ENCODE peak calls at places on chromosomes 16 and 17, in seven cellular contexts. One of them, this sample, is unnamed.
A peak's percentile ranks its signal among the peaks of the same experiment; 100 is the strongest.

GRCh38 chr17:27009087-27009486 is 284.8 kb upstream of the WSB1 start:
- DNase-seq in GM10248: no peak
- DNase-seq in PC-3: no peak
- DNase-seq in activated CD8-positive, alpha-beta memory T cell treated with anti-CD3 and anti-CD28 coated beads for 48 hours: no peak
- DNase-seq in HCT116: no peak
- DNase-seq in substantia nigra: no peak
- DNase-seq in KG1: no peak
- DNase-seq in this sample: no peak

GRCh38 chr16:17291289-17291688 is 179.5 kb downstream of the XYLT1 start:
- DNase-seq in GM10248: no peak
- DNase-seq in PC-3: no peak
- DNase-seq in activated CD8-positive, alpha-beta memory T cell treated with anti-CD3 and anti-CD28 coated beads for 48 hours: no peak
- DNase-seq in HCT116: no peak
- DNase-seq in substantia nigra: no peak
- DNase-seq in KG1: no peak
- DNase-seq in this sample: no peak

GRCh38 chr16:84272740-84273320 is 21.8 kb upstream of the WFDC1 start:
- DNase-seq in GM10248: no peak
- DNase-seq in PC-3: no peak
- DNase-seq in activated CD8-positive, alpha-beta memory T cell treated with anti-CD3 and anti-CD28 coated beads for 48 hours: no peak
- DNase-seq in HCT116: no peak
- DNase-seq in substantia nigra: no peak
- DNase-seq in KG1: no peak
- DNase-seq in this sample: no peak

GRCh38 chr16:65212240-65212639 is 90.4 kb upstream of the CDH11 start:
- DNase-seq in GM10248: no peak
- DNase-seq in PC-3: no peak
- DNase-seq in activated CD8-positive, alpha-beta memory T cell treated with anti-CD3 and anti-CD28 coated beads for 48 hours: no peak
- DNase-seq in HCT116: no peak
- DNase-seq in substantia nigra: no peak
- DNase-seq in KG1: no peak
- DNase-seq in this sample: no peak

GRCh38 chr16:20676867-20677266 is 20.6 kb downstream of the ACSM1 start:
- DNase-seq in GM10248: no peak
- DNase-seq in PC-3: no peak
- DNase-seq in activated CD8-positive, alpha-beta memory T cell treated with anti-CD3 and anti-CD28 coated beads for 48 hours: no peak
- DNase-seq in HCT116: no peak
- DNase-seq in substantia nigra: no peak
- DNase-seq in KG1: no peak
- DNase-seq in this sample: no peak

GRCh38 chr16:29961479-29962343 is at the start of gene TMEM219:
- DNase-seq in GM10248: peak; percentile 99
- DNase-seq in PC-3: peak; percentile 89
- DNase-seq in activated CD8-positive, alpha-beta memory T cell treated with anti-CD3 and anti-CD28 coated beads for 48 hours: peak; percentile 85
- DNase-seq in HCT116: peak; percentile 56
- DNase-seq in substantia nigra: peak; percentile 76
- DNase-seq in KG1: peak; percentile 95
- DNase-seq in this sample: peak; percentile 93

GRCh38 chr17:82841921-82842596 is 2.2 kb upstream of the ZNF750 start:
- DNase-seq in GM10248: no peak
- DNase-seq in PC-3: no peak
- DNase-seq in activated CD8-positive, alpha-beta memory T cell treated with anti-CD3 and anti-CD28 coated beads for 48 hours: no peak
- DNase-seq in HCT116: no peak
- DNase-seq in substantia nigra: no peak
- DNase-seq in KG1: no peak
- DNase-seq in this sample: no peak

GRCh38 chr16:57128787-57129389 is 36.5 kb downstream of the CPNE2 start:
- DNase-seq in GM10248: no peak
- DNase-seq in PC-3: no peak
- DNase-seq in activated CD8-positive, alpha-beta memory T cell treated with anti-CD3 and anti-CD28 coated beads for 48 hours: no peak
- DNase-seq in HCT116: no peak
- DNase-seq in substantia nigra: no peak
- DNase-seq in KG1: peak; percentile 44
- DNase-seq in this sample: no peak

GRCh38 chr17:29918922-29919856 is 10.8 kb downstream of the SSH2 start:
- DNase-seq in GM10248: no peak
- DNase-seq in PC-3: peak; percentile 35
- DNase-seq in activated CD8-positive, alpha-beta memory T cell treated with anti-CD3 and anti-CD28 coated beads for 48 hours: no peak
- DNase-seq in HCT116: no peak
- DNase-seq in substantia nigra: no peak
- DNase-seq in KG1: no peak
- DNase-seq in this sample: peak; percentile 94

GRCh38 chr17:78940708-78941107 is 15.5 kb upstream of the TIMP2 start:
- DNase-seq in GM10248: no peak
- DNase-seq in PC-3: peak; percentile 31
- DNase-seq in activated CD8-positive, alpha-beta memory T cell treated with anti-CD3 and anti-CD28 coated beads for 48 hours: no peak
- DNase-seq in HCT116: no peak
- DNase-seq in substantia nigra: no peak
- DNase-seq in KG1: no peak
- DNase-seq in this sample: peak; percentile 44

GRCh38 chr17:731943-732787 is at the start of gene TLCD3A:
- DNase-seq in GM10248: peak; percentile 87
- DNase-seq in PC-3: peak; percentile 55
- DNase-seq in activated CD8-positive, alpha-beta memory T cell treated with anti-CD3 and anti-CD28 coated beads for 48 hours: no peak
- DNase-seq in HCT116: no peak
- DNase-seq in substantia nigra: peak; percentile 12
- DNase-seq in KG1: no peak
- DNase-seq in this sample: peak; percentile 76

GRCh38 chr16:48041861-48042435 is 113.8 kb downstream of the ABCC12 start:
- DNase-seq in GM10248: no peak
- DNase-seq in PC-3: peak; percentile 19
- DNase-seq in activated CD8-positive, alpha-beta memory T cell treated with anti-CD3 and anti-CD28 coated beads for 48 hours: no peak
- DNase-seq in HCT116: peak; percentile 13
- DNase-seq in substantia nigra: no peak
- DNase-seq in KG1: no peak
- DNase-seq in this sample: peak; percentile 23

GRCh38 chr16:8929086-8929748 is 34.5 kb downstream of the USP7 start:
- DNase-seq in GM10248: no peak
- DNase-seq in PC-3: no peak
- DNase-seq in activated CD8-positive, alpha-beta memory T cell treated with anti-CD3 and anti-CD28 coated beads for 48 hours: no peak
- DNase-seq in HCT116: no peak
- DNase-seq in substantia nigra: no peak
- DNase-seq in KG1: no peak
- DNase-seq in this sample: no peak

GRCh38 chr16:11057696-11058345 is 113.5 kb downstream of the CLEC16A start:
- DNase-seq in GM10248: no peak
- DNase-seq in PC-3: no peak
- DNase-seq in activated CD8-positive, alpha-beta memory T cell treated with anti-CD3 and anti-CD28 coated beads for 48 hours: no peak
- DNase-seq in HCT116: no peak
- DNase-seq in substantia nigra: no peak
- DNase-seq in KG1: no peak
- DNase-seq in this sample: no peak

GRCh38 chr17:81342062-81342699 is 47.1 kb upstream of the SLC38A10 start:
- DNase-seq in GM10248: no peak
- DNase-seq in PC-3: peak; percentile 43
- DNase-seq in activated CD8-positive, alpha-beta memory T cell treated with anti-CD3 and anti-CD28 coated beads for 48 hours: no peak
- DNase-seq in HCT116: no peak
- DNase-seq in substantia nigra: no peak
- DNase-seq in KG1: no peak
- DNase-seq in this sample: peak; percentile 43

GRCh38 chr17:21271767-21272166 is 12.7 kb upstream of the MAP2K3 start:
- DNase-seq in GM10248: no peak
- DNase-seq in PC-3: no peak
- DNase-seq in activated CD8-positive, alpha-beta memory T cell treated with anti-CD3 and anti-CD28 coated beads for 48 hours: no peak
- DNase-seq in HCT116: no peak
- DNase-seq in substantia nigra: no peak
- DNase-seq in KG1: no peak
- DNase-seq in this sample: no peak

GRCh38 chr16:46808997-46809396 is 22.0 kb downstream of the C16orf87 start:
- DNase-seq in GM10248: no peak
- DNase-seq in PC-3: no peak
- DNase-seq in activated CD8-positive, alpha-beta memory T cell treated with anti-CD3 and anti-CD28 coated beads for 48 hours: no peak
- DNase-seq in HCT116: no peak
- DNase-seq in substantia nigra: no peak
- DNase-seq in KG1: no peak
- DNase-seq in this sample: peak; percentile 17

GRCh38 chr17:39867891-39868553 is at the start of gene ZPBP2:
- DNase-seq in GM10248: peak; percentile 46
- DNase-seq in PC-3: no peak
- DNase-seq in activated CD8-positive, alpha-beta memory T cell treated with anti-CD3 and anti-CD28 coated beads for 48 hours: no peak
- DNase-seq in HCT116: no peak
- DNase-seq in substantia nigra: no peak
- DNase-seq in KG1: no peak
- DNase-seq in this sample: no peak

GRCh38 chr17:51641999-51642398 is 381.7 kb downstream of the UTP18 start:
- DNase-seq in GM10248: no peak
- DNase-seq in PC-3: no peak
- DNase-seq in activated CD8-positive, alpha-beta memory T cell treated with anti-CD3 and anti-CD28 coated beads for 48 hours: no peak
- DNase-seq in HCT116: no peak
- DNase-seq in substantia nigra: no peak
- DNase-seq in KG1: no peak
- DNase-seq in this sample: no peak

GRCh38 chr16:4393243-4393606 is 21.6 kb downstream of the VASN start:
- DNase-seq in GM10248: no peak
- DNase-seq in PC-3: peak; percentile 25
- DNase-seq in activated CD8-positive, alpha-beta memory T cell treated with anti-CD3 and anti-CD28 coated beads for 48 hours: no peak
- DNase-seq in HCT116: no peak
- DNase-seq in substantia nigra: no peak
- DNase-seq in KG1: no peak
- DNase-seq in this sample: peak; percentile 62

GRCh38 chr16:69109486-69110270 is 4.2 kb downstream of the HAS3 start:
- DNase-seq in GM10248: no peak
- DNase-seq in PC-3: no peak
- DNase-seq in activated CD8-positive, alpha-beta memory T cell treated with anti-CD3 and anti-CD28 coated beads for 48 hours: no peak
- DNase-seq in HCT116: no peak
- DNase-seq in substantia nigra: no peak
- DNase-seq in KG1: no peak
- DNase-seq in this sample: no peak

GRCh38 chr16:3645504-3646347 is 8.8 kb upstream of the DNASE1 start:
- DNase-seq in GM10248: peak; percentile 16
- DNase-seq in PC-3: no peak
- DNase-seq in activated CD8-positive, alpha-beta memory T cell treated with anti-CD3 and anti-CD28 coated beads for 48 hours: no peak
- DNase-seq in HCT116: no peak
- DNase-seq in substantia nigra: no peak
- DNase-seq in KG1: no peak
- DNase-seq in this sample: peak; percentile 23

This sample was measured in kidney tubule cell.